ENCODE peak calls at places on chromosomes 3 and 15, in four cellular contexts. One of them, this sample, is unnamed.

GRCh38 chr3:161035711-161036110 is 69.4 kb downstream of the B3GALNT1 start:
- ATAC-seq in body of pancreas: no peak
- ATAC-seq in HepG2: no peak
- ATAC-seq in GM12878: peak
- ATAC-seq in this sample: no peak

GRCh38 chr3:168862466-168862865 is 766.7 kb upstream of the GOLIM4 start:
- ATAC-seq in body of pancreas: no peak
- ATAC-seq in HepG2: no peak
- ATAC-seq in GM12878: no peak
- ATAC-seq in this sample: no peak

GRCh38 chr3:98323425-98323824 is 30.2 kb upstream of the OR5K4 start:
- ATAC-seq in body of pancreas: no peak
- ATAC-seq in HepG2: no peak
- ATAC-seq in GM12878: peak
- ATAC-seq in this sample: no peak

GRCh38 chr15:93043621-93044300 is 45.2 kb downstream of the RGMA start:
- ATAC-seq in body of pancreas: no peak
- ATAC-seq in HepG2: no peak
- ATAC-seq in GM12878: no peak
- ATAC-seq in this sample: no peak

GRCh38 chr3:9994086-9994844 is 7.6 kb upstream of the EMC3 start:
- ATAC-seq in body of pancreas: no peak
- ATAC-seq in HepG2: no peak
- ATAC-seq in GM12878: no peak
- ATAC-seq in this sample: peak

GRCh38 chr15:101201411-101202174 is 50.3 kb downstream of the CHSY1 start:
- ATAC-seq in body of pancreas: peak
- ATAC-seq in HepG2: no peak
- ATAC-seq in GM12878: peak
- ATAC-seq in this sample: peak

GRCh38 chr15:51499379-51499976 is 123.1 kb downstream of the DMXL2 start:
- ATAC-seq in body of pancreas: no peak
- ATAC-seq in HepG2: peak
- ATAC-seq in GM12878: peak
- ATAC-seq in this sample: no peak

GRCh38 chr15:81394609-81395008 is 20.6 kb upstream of the TMC3 start:
- ATAC-seq in body of pancreas: peak
- ATAC-seq in HepG2: no peak
- ATAC-seq in GM12878: no peak
- ATAC-seq in this sample: no peak

GRCh38 chr3:5160926-5161858 is 26.3 kb upstream of the EDEM1 start:
- ATAC-seq in body of pancreas: no peak
- ATAC-seq in HepG2: no peak
- ATAC-seq in GM12878: peak
- ATAC-seq in this sample: no peak

GRCh38 chr3:123423026-123423425 is 25.9 kb downstream of the ADCY5 start:
- ATAC-seq in body of pancreas: peak
- ATAC-seq in HepG2: no peak
- ATAC-seq in GM12878: no peak
- ATAC-seq in this sample: no peak

GRCh38 chr3:126135056-126135397 is 45.4 kb downstream of the ALDH1L1 start:
- ATAC-seq in body of pancreas: no peak
- ATAC-seq in HepG2: no peak
- ATAC-seq in GM12878: no peak
- ATAC-seq in this sample: no peak

GRCh38 chr3:17089314-17089700 is 204.6 kb downstream of the PLCL2 start:
- ATAC-seq in body of pancreas: no peak
- ATAC-seq in HepG2: no peak
- ATAC-seq in GM12878: no peak
- ATAC-seq in this sample: no peak

GRCh38 chr3:13519392-13519791 is 29.5 kb upstream of the FBLN2 start:
- ATAC-seq in body of pancreas: no peak
- ATAC-seq in HepG2: peak
- ATAC-seq in GM12878: no peak
- ATAC-seq in this sample: no peak

GRCh38 chr15:64090527-64090926 is 3.1 kb downstream of the CIAO2A start:
- ATAC-seq in body of pancreas: no peak
- ATAC-seq in HepG2: no peak
- ATAC-seq in GM12878: peak
- ATAC-seq in this sample: no peak

GRCh38 chr3:157119369-157119951 is 40.5 kb downstream of the CCNL1 start:
- ATAC-seq in body of pancreas: peak
- ATAC-seq in HepG2: peak
- ATAC-seq in GM12878: no peak
- ATAC-seq in this sample: no peak

GRCh38 chr3:41652506-41652905 is 309.4 kb downstream of the ULK4 start:
- ATAC-seq in body of pancreas: no peak
- ATAC-seq in HepG2: no peak
- ATAC-seq in GM12878: no peak
- ATAC-seq in this sample: no peak

GRCh38 chr3:48433472-48434118 is 3.7 kb upstream of the PLXNB1 start:
- ATAC-seq in body of pancreas: no peak
- ATAC-seq in HepG2: peak
- ATAC-seq in GM12878: no peak
- ATAC-seq in this sample: peak

GRCh38 chr3:48430359-48431101 is 644 bp upstream of the PLXNB1 start:
- ATAC-seq in body of pancreas: no peak
- ATAC-seq in HepG2: peak
- ATAC-seq in GM12878: no peak
- ATAC-seq in this sample: peak

GRCh38 chr3:48434591-48435222 is 4.8 kb upstream of the PLXNB1 start:
- ATAC-seq in body of pancreas: no peak
- ATAC-seq in HepG2: no peak
- ATAC-seq in GM12878: no peak
- ATAC-seq in this sample: no peak

GRCh38 chr3:48431224-48432029 is 1.5 kb upstream of the PLXNB1 start:
- ATAC-seq in body of pancreas: no peak
- ATAC-seq in HepG2: peak
- ATAC-seq in GM12878: no peak
- ATAC-seq in this sample: no peak

GRCh38 chr3:48432411-48433371 is 2.8 kb upstream of the PLXNB1 start:
- ATAC-seq in body of pancreas: no peak
- ATAC-seq in HepG2: no peak
- ATAC-seq in GM12878: peak
- ATAC-seq in this sample: no peak
- TF ChIP-seq POLR2A in body of pancreas: no peak
- TF ChIP-seq POLR2A in HepG2: no peak
- TF ChIP-seq POLR2A in GM12878: no peak
- TF ChIP-seq POLR2A in this sample: no peak

GRCh38 chr3:188202358-188203138 is 48.6 kb downstream of the LPP start:
- ATAC-seq in body of pancreas: no peak
- ATAC-seq in HepG2: peak
- ATAC-seq in GM12878: no peak
- ATAC-seq in this sample: no peak
- TF ChIP-seq CTCF in body of pancreas: no peak
- TF ChIP-seq CTCF in HepG2: no peak
- TF ChIP-seq CTCF in GM12878: no peak
- TF ChIP-seq CTCF in this sample: no peak

GRCh38 chr15:90881181-90881977 is 2.9 kb upstream of the FES start:
- ATAC-seq in body of pancreas: no peak
- ATAC-seq in HepG2: no peak
- ATAC-seq in GM12878: no peak
- ATAC-seq in this sample: no peak

GRCh38 chr15:90882781-90883525 is 1.4 kb upstream of the FES start:
- ATAC-seq in body of pancreas: no peak
- ATAC-seq in HepG2: no peak
- ATAC-seq in GM12878: no peak
- ATAC-seq in this sample: no peak

GRCh38 chr15:90880381-90881145 is 3.7 kb upstream of the FES start:
- ATAC-seq in body of pancreas: no peak
- ATAC-seq in HepG2: no peak
- ATAC-seq in GM12878: no peak
- ATAC-seq in this sample: no peak

GRCh38 chr15:90883526-90883931 is 775 bp upstream of the FES start:
- ATAC-seq in body of pancreas: no peak
- ATAC-seq in HepG2: peak
- ATAC-seq in GM12878: no peak
- ATAC-seq in this sample: no peak

GRCh38 chr15:90881978-90882721 is 2.2 kb upstream of the FES start:
- ATAC-seq in body of pancreas: no peak
- ATAC-seq in HepG2: no peak
- ATAC-seq in GM12878: no peak
- ATAC-seq in this sample: no peak
- H3K4me3 ChIP-seq in body of pancreas: no peak
- H3K4me3 ChIP-seq in HepG2: no peak
- H3K4me3 ChIP-seq in GM12878: no peak
- H3K4me3 ChIP-seq in this sample: no peak

GRCh38 chr15:79310612-79310984 is 314 bp upstream of the TMED3 start:
- ATAC-seq in body of pancreas: peak
- ATAC-seq in HepG2: peak
- ATAC-seq in GM12878: peak
- ATAC-seq in this sample: peak

GRCh38 chr15:79311901-79312553 is 1.1 kb downstream of the TMED3 start:
- ATAC-seq in body of pancreas: no peak
- ATAC-seq in HepG2: peak
- ATAC-seq in GM12878: peak
- ATAC-seq in this sample: no peak

GRCh38 chr15:79314186-79314585 is 3.3 kb downstream of the TMED3 start:
- ATAC-seq in body of pancreas: no peak
- ATAC-seq in HepG2: no peak
- ATAC-seq in GM12878: no peak
- ATAC-seq in this sample: no peak

GRCh38 chr15:79308874-79309273 is 2.0 kb upstream of the TMED3 start:
- ATAC-seq in body of pancreas: no peak
- ATAC-seq in HepG2: no peak
- ATAC-seq in GM12878: no peak
- ATAC-seq in this sample: no peak

GRCh38 chr15:79310985-79311900 is at the start of gene TMED3:
- ATAC-seq in body of pancreas: peak
- ATAC-seq in HepG2: peak
- ATAC-seq in GM12878: peak
- ATAC-seq in this sample: peak
- TF ChIP-seq POLR2A in body of pancreas: peak
- TF ChIP-seq POLR2A in HepG2: peak
- TF ChIP-seq POLR2A in GM12878: peak
- TF ChIP-seq POLR2A in this sample: no peak

GRCh38 chr3:64575211-64575844 is 112.5 kb downstream of the ADAMTS9 start:
- ATAC-seq in body of pancreas: no peak
- ATAC-seq in HepG2: peak
- ATAC-seq in GM12878: peak
- ATAC-seq in this sample: no peak
- TF ChIP-seq CTCF in body of pancreas: peak
- TF ChIP-seq CTCF in HepG2: peak
- TF ChIP-seq CTCF in GM12878: peak
- TF ChIP-seq CTCF in this sample: peak

DNA sequence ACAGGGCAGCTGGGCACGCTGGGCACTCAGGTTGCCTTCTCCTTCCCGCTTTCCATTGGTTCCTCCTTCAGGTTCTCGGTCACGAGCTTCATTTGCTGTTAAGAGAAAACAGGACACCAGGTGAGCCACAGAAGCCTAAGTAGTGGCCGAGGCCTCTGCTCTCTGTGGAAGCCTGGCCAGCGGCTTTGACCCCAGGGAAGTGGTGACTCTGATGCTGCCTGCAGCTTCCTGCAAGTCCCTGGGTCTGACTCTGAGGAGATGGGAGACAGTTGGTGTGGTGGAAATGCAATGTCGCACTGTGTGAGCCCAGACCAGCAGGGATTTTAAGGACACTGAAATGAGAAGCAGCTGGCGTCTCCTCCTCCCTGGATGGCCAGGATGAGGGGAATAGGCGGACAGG is 80.5 kb downstream of the SNRK start:
- ATAC-seq in body of pancreas: no peak
- ATAC-seq in HepG2: no peak
- ATAC-seq in GM12878: no peak
- ATAC-seq in this sample: no peak
- H3K4me3 ChIP-seq in body of pancreas: no peak
- H3K4me3 ChIP-seq in HepG2: no peak
- H3K4me3 ChIP-seq in GM12878: no peak
- H3K4me3 ChIP-seq in this sample: no peak

DNA sequence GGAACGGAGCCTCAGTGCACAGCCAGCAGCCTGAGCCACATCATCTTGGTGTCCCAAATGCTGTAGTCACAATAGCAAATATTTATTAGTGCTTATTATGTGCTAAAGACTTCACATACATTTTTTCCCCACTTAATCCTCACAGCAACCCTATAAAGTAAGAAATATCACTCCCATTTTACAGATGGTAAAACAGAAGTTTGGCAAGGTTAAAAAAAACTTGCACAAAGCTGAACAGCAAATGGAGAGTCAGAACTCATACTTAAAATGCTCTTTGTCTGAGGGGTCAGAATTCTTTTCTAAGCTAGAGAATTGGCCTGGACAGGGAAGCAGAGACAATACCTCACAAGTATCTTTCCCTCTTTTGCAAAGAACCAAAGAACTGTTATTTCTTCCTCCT is 30.9 kb upstream of the THRB start:
- ATAC-seq in body of pancreas: no peak
- ATAC-seq in HepG2: no peak
- ATAC-seq in GM12878: no peak
- ATAC-seq in this sample: no peak
- TF ChIP-seq POLR2A in body of pancreas: no peak
- TF ChIP-seq POLR2A in HepG2: no peak
- TF ChIP-seq POLR2A in GM12878: no peak
- TF ChIP-seq POLR2A in this sample: no peak

DNA sequence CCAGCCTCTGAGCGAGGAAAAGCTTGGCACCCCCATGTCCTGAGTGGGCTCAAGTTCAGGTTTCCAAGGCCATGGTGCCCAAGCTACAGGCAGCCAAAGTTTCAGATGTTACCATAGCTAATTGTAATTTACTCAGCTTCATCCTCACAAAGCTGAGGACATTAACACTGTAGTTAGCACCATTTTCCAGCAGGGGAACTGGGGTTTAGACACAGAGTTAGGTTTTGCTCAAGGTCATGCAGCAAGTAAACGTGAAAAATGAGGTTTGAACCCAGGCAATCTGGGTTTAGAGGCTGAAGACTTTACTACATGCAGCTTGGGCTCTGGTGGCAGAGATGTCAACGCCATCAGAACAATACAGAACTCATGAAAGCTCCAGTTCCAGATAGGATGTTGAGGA is 199.0 kb downstream of the TJP1 start:
- ATAC-seq in body of pancreas: no peak
- ATAC-seq in HepG2: no peak
- ATAC-seq in GM12878: no peak
- ATAC-seq in this sample: no peak
- TF ChIP-seq CTCF in body of pancreas: no peak
- TF ChIP-seq CTCF in HepG2: no peak
- TF ChIP-seq CTCF in GM12878: no peak
- TF ChIP-seq CTCF in this sample: no peak

DNA sequence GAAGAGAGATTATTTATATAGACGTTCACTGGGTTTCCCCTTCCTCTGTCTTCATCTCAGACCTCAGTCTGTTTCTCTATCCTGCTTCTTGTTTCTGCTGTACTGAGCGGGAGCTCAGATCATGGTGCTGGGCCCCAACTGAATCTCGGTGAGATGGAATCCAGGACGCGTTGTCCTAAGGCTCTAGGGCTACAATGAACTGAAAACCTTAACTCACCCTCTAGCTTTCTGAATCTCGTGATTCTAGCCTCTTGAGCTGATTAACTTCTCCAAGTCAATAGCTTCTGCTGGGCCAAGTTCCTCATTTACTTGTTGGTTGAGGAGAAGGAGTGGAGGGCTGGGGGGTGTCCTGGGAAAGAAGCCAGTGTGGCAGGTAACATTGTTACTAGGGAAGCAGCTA is 32.7 kb upstream of the MAP3K13 start:
- ATAC-seq in body of pancreas: peak
- ATAC-seq in HepG2: no peak
- ATAC-seq in GM12878: no peak
- ATAC-seq in this sample: no peak
- H3K4me3 ChIP-seq in body of pancreas: no peak
- H3K4me3 ChIP-seq in HepG2: peak
- H3K4me3 ChIP-seq in GM12878: no peak
- H3K4me3 ChIP-seq in this sample: no peak

GRCh38 chr3:179148446-179149238 is 485 bp downstream of the PIK3CA start:
- ATAC-seq in body of pancreas: peak
- ATAC-seq in HepG2: peak
- ATAC-seq in GM12878: peak
- ATAC-seq in this sample: peak
- TF ChIP-seq POLR2A in body of pancreas: peak
- TF ChIP-seq POLR2A in HepG2: no peak
- TF ChIP-seq POLR2A in GM12878: peak
- TF ChIP-seq POLR2A in this sample: no peak